ENCODE peak calls at places on chromosomes 5 and 9, in six cellular contexts. One of them, this sample, is unnamed.

GRCh38 chr9:16197578-16198370 is 644.9 kb downstream of the CCDC171 start:
- DNase-seq in H4: peak; percentile 8
- DNase-seq in pancreas: no peak
- DNase-seq in T-cell: no peak
- DNase-seq in GM12891: no peak
- DNase-seq in fibroblast of the aortic adventitia: no peak
- DNase-seq in this sample: no peak

GRCh38 chr5:127985811-127986325 is 97.7 kb upstream of the SLC12A2 start:
- DNase-seq in H4: no peak
- DNase-seq in pancreas: no peak
- DNase-seq in T-cell: no peak
- DNase-seq in GM12891: no peak
- DNase-seq in fibroblast of the aortic adventitia: no peak
- DNase-seq in this sample: no peak

GRCh38 chr9:114423181-114423580 is 35.4 kb upstream of the AKNA start:
- DNase-seq in H4: no peak
- DNase-seq in pancreas: no peak
- DNase-seq in T-cell: no peak
- DNase-seq in GM12891: no peak
- DNase-seq in fibroblast of the aortic adventitia: no peak
- DNase-seq in this sample: no peak

GRCh38 chr5:14128079-14128478 is 15.1 kb upstream of the TRIO start:
- DNase-seq in H4: no peak
- DNase-seq in pancreas: no peak
- DNase-seq in T-cell: no peak
- DNase-seq in GM12891: no peak
- DNase-seq in fibroblast of the aortic adventitia: no peak
- DNase-seq in this sample: no peak

GRCh38 chr5:155147222-155147621 is 133.7 kb downstream of the KIF4B start:
- DNase-seq in H4: no peak
- DNase-seq in pancreas: no peak
- DNase-seq in T-cell: no peak
- DNase-seq in GM12891: no peak
- DNase-seq in fibroblast of the aortic adventitia: peak; percentile 3
- DNase-seq in this sample: no peak

GRCh38 chr5:123089971-123090640 is 1.1 kb downstream of the PRDM6 start:
- DNase-seq in H4: no peak
- DNase-seq in pancreas: peak; percentile 82
- DNase-seq in T-cell: no peak
- DNase-seq in GM12891: no peak
- DNase-seq in fibroblast of the aortic adventitia: peak; percentile 25
- DNase-seq in this sample: no peak

GRCh38 chr9:128469070-128469469 is 13.3 kb downstream of the ODF2 start:
- DNase-seq in H4: no peak
- DNase-seq in pancreas: no peak
- DNase-seq in T-cell: no peak
- DNase-seq in GM12891: no peak
- DNase-seq in fibroblast of the aortic adventitia: no peak
- DNase-seq in this sample: no peak

GRCh38 chr9:133374612-133375115 is 1.2 kb downstream of the SURF4 start:
- DNase-seq in H4: no peak
- DNase-seq in pancreas: no peak
- DNase-seq in T-cell: no peak
- DNase-seq in GM12891: no peak
- DNase-seq in fibroblast of the aortic adventitia: peak; percentile 64
- DNase-seq in this sample: no peak

GRCh38 chr5:88555658-88556057 is 287.0 kb upstream of the TMEM161B start:
- DNase-seq in H4: peak; percentile 10
- DNase-seq in pancreas: no peak
- DNase-seq in T-cell: no peak
- DNase-seq in GM12891: no peak
- DNase-seq in fibroblast of the aortic adventitia: no peak
- DNase-seq in this sample: no peak

GRCh38 chr5:17190242-17190778 is 27.1 kb upstream of the BASP1 start:
- DNase-seq in H4: peak; percentile 51
- DNase-seq in pancreas: no peak
- DNase-seq in T-cell: no peak
- DNase-seq in GM12891: no peak
- DNase-seq in fibroblast of the aortic adventitia: peak; percentile 94
- DNase-seq in this sample: peak; percentile 33

GRCh38 chr5:141704782-141705297 is 22.8 kb upstream of the ARAP3 start:
- DNase-seq in H4: no peak
- DNase-seq in pancreas: no peak
- DNase-seq in T-cell: no peak
- DNase-seq in GM12891: no peak
- DNase-seq in fibroblast of the aortic adventitia: no peak
- DNase-seq in this sample: no peak

GRCh38 chr9:72362680-72363139 is 2.3 kb downstream of the ZFAND5 start:
- DNase-seq in H4: peak; percentile 75
- DNase-seq in pancreas: no peak
- DNase-seq in T-cell: peak; percentile 4
- DNase-seq in GM12891: no peak
- DNase-seq in fibroblast of the aortic adventitia: peak; percentile 84
- DNase-seq in this sample: peak; percentile 41

GRCh38 chr9:135879237-135879601 is 28.1 kb downstream of the CAMSAP1 start:
- DNase-seq in H4: no peak
- DNase-seq in pancreas: no peak
- DNase-seq in T-cell: no peak
- DNase-seq in GM12891: no peak
- DNase-seq in fibroblast of the aortic adventitia: peak; percentile 13
- DNase-seq in this sample: no peak

GRCh38 chr9:19154135-19154612 is 26.9 kb upstream of the PLIN2 start:
- DNase-seq in H4: peak; percentile 53
- DNase-seq in pancreas: no peak
- DNase-seq in T-cell: no peak
- DNase-seq in GM12891: no peak
- DNase-seq in fibroblast of the aortic adventitia: peak; percentile 99
- DNase-seq in this sample: no peak

GRCh38 chr5:14358536-14358935 is 215.4 kb downstream of the TRIO start:
- DNase-seq in H4: no peak
- DNase-seq in pancreas: no peak
- DNase-seq in T-cell: no peak
- DNase-seq in GM12891: no peak
- DNase-seq in fibroblast of the aortic adventitia: no peak
- DNase-seq in this sample: no peak

GRCh38 chr5:77518304-77518703 is 26.2 kb upstream of the WDR41 start:
- DNase-seq in H4: peak; percentile 5
- DNase-seq in pancreas: no peak
- DNase-seq in T-cell: no peak
- DNase-seq in GM12891: no peak
- DNase-seq in fibroblast of the aortic adventitia: peak; percentile 17
- DNase-seq in this sample: peak; percentile 17

GRCh38 chr5:137563646-137564474 is 64.7 kb upstream of the SPOCK1 start:
- DNase-seq in H4: peak; percentile 95
- DNase-seq in pancreas: no peak
- DNase-seq in T-cell: no peak
- DNase-seq in GM12891: no peak
- DNase-seq in fibroblast of the aortic adventitia: peak; percentile 75
- DNase-seq in this sample: no peak

GRCh38 chr5:73565969-73566547 is 515 bp downstream of the UTP15 start:
- DNase-seq in H4: no peak
- DNase-seq in pancreas: no peak
- DNase-seq in T-cell: no peak
- DNase-seq in GM12891: no peak
- DNase-seq in fibroblast of the aortic adventitia: no peak
- DNase-seq in this sample: no peak

GRCh38 chr9:89501311-89501898 is 3.5 kb upstream of the SEMA4D start:
- DNase-seq in H4: no peak
- DNase-seq in pancreas: no peak
- DNase-seq in T-cell: no peak
- DNase-seq in GM12891: no peak
- DNase-seq in fibroblast of the aortic adventitia: no peak
- DNase-seq in this sample: no peak

GRCh38 chr9:99062549-99062948 is 42.4 kb upstream of the TGFBR1 start:
- DNase-seq in H4: no peak
- DNase-seq in pancreas: no peak
- DNase-seq in T-cell: no peak
- DNase-seq in GM12891: no peak
- DNase-seq in fibroblast of the aortic adventitia: no peak
- DNase-seq in this sample: no peak

GRCh38 chr5:98906756-98907355 is 22.0 kb downstream of the CHD1 start:
- DNase-seq in H4: no peak
- DNase-seq in pancreas: no peak
- DNase-seq in T-cell: no peak
- DNase-seq in GM12891: no peak
- DNase-seq in fibroblast of the aortic adventitia: no peak
- DNase-seq in this sample: no peak

GRCh38 chr9:136576269-136576626 is 30.4 kb upstream of the NOTCH1 start:
- DNase-seq in H4: peak; percentile 29
- DNase-seq in pancreas: peak; percentile 87
- DNase-seq in T-cell: no peak
- DNase-seq in GM12891: no peak
- DNase-seq in fibroblast of the aortic adventitia: peak; percentile 28
- DNase-seq in this sample: no peak

GRCh38 chr9:128055222-128056040 is 11.7 kb downstream of the NAIF1 start:
- DNase-seq in H4: no peak
- DNase-seq in pancreas: peak; percentile 80
- DNase-seq in T-cell: no peak
- DNase-seq in GM12891: no peak
- DNase-seq in fibroblast of the aortic adventitia: peak; percentile 40
- DNase-seq in this sample: no peak

GRCh38 chr5:140965905-140966292 is 377 bp upstream of the PCDHAC2 start:
- DNase-seq in H4: no peak
- DNase-seq in pancreas: no peak
- DNase-seq in T-cell: no peak
- DNase-seq in GM12891: no peak
- DNase-seq in fibroblast of the aortic adventitia: no peak
- DNase-seq in this sample: peak; percentile 34

GRCh38 chr5:150789943-150790611 is 11.5 kb downstream of the SMIM3 start:
- DNase-seq in H4: peak; percentile 97
- DNase-seq in pancreas: no peak
- DNase-seq in T-cell: peak; percentile 28
- DNase-seq in GM12891: no peak
- DNase-seq in fibroblast of the aortic adventitia: peak; percentile 97
- DNase-seq in this sample: no peak

GRCh38 chr5:154176191-154176590 is 14.3 kb upstream of the GALNT10 start:
- DNase-seq in H4: peak; percentile 24
- DNase-seq in pancreas: no peak
- DNase-seq in T-cell: no peak
- DNase-seq in GM12891: no peak
- DNase-seq in fibroblast of the aortic adventitia: peak; percentile 77
- DNase-seq in this sample: no peak

This sample was measured in NCI-H345.